ENCODE peak calls at places on chromosomes 3 and 15, in nine cellular contexts. One of them, this sample, is unnamed.

GRCh38 chr3:122679467-122680291 is 960 bp upstream of the PARP14 start:
- DNase-seq in GM10248: no peak
- DNase-seq in type B pancreatic cell: no peak
- DNase-seq in mesenteric fat pad: no peak
- DNase-seq in GM23248: peak
- DNase-seq in hippocampal formation: peak
- DNase-seq in aorta: no peak
- DNase-seq in MCF 10A: peak
- DNase-seq in fibroblast of gingiva: peak
- DNase-seq in this sample: peak

GRCh38 chr3:140432176-140432753 is 245.6 kb upstream of the TRIM42 start:
- DNase-seq in GM10248: no peak
- DNase-seq in type B pancreatic cell: no peak
- DNase-seq in mesenteric fat pad: no peak
- DNase-seq in GM23248: no peak
- DNase-seq in hippocampal formation: no peak
- DNase-seq in aorta: no peak
- DNase-seq in MCF 10A: no peak
- DNase-seq in fibroblast of gingiva: no peak
- DNase-seq in this sample: no peak

GRCh38 chr3:195822131-195822696 is 10.5 kb upstream of the MUC4 start:
- DNase-seq in GM10248: no peak
- DNase-seq in type B pancreatic cell: no peak
- DNase-seq in mesenteric fat pad: no peak
- DNase-seq in GM23248: no peak
- DNase-seq in hippocampal formation: no peak
- DNase-seq in aorta: no peak
- DNase-seq in MCF 10A: no peak
- DNase-seq in fibroblast of gingiva: no peak
- DNase-seq in this sample: no peak

GRCh38 chr3:7144696-7145308 is 283.9 kb downstream of the GRM7 start:
- DNase-seq in GM10248: peak
- DNase-seq in type B pancreatic cell: no peak
- DNase-seq in mesenteric fat pad: no peak
- DNase-seq in GM23248: peak
- DNase-seq in hippocampal formation: no peak
- DNase-seq in aorta: no peak
- DNase-seq in MCF 10A: peak
- DNase-seq in fibroblast of gingiva: no peak
- DNase-seq in this sample: no peak

GRCh38 chr3:186760141-186760813 is 23.1 kb upstream of the EIF4A2 start:
- DNase-seq in GM10248: no peak
- DNase-seq in type B pancreatic cell: no peak
- DNase-seq in mesenteric fat pad: no peak
- DNase-seq in GM23248: no peak
- DNase-seq in hippocampal formation: no peak
- DNase-seq in aorta: no peak
- DNase-seq in MCF 10A: peak
- DNase-seq in fibroblast of gingiva: no peak
- DNase-seq in this sample: no peak

GRCh38 chr3:133691410-133692107 is 29.8 kb upstream of the TOPBP1 start:
- DNase-seq in GM10248: no peak
- DNase-seq in type B pancreatic cell: no peak
- DNase-seq in mesenteric fat pad: no peak
- DNase-seq in GM23248: peak
- DNase-seq in hippocampal formation: no peak
- DNase-seq in aorta: no peak
- DNase-seq in MCF 10A: peak
- DNase-seq in fibroblast of gingiva: no peak
- DNase-seq in this sample: no peak

GRCh38 chr15:34603095-34603494 is 19.6 kb upstream of the GOLGA8B start:
- DNase-seq in GM10248: no peak
- DNase-seq in type B pancreatic cell: no peak
- DNase-seq in mesenteric fat pad: no peak
- DNase-seq in GM23248: no peak
- DNase-seq in hippocampal formation: no peak
- DNase-seq in aorta: no peak
- DNase-seq in MCF 10A: no peak
- DNase-seq in fibroblast of gingiva: no peak
- DNase-seq in this sample: no peak

GRCh38 chr15:67947254-67948039 is 106.7 kb upstream of the PIAS1 start:
- DNase-seq in GM10248: no peak
- DNase-seq in type B pancreatic cell: no peak
- DNase-seq in mesenteric fat pad: no peak
- DNase-seq in GM23248: no peak
- DNase-seq in hippocampal formation: no peak
- DNase-seq in aorta: no peak
- DNase-seq in MCF 10A: no peak
- DNase-seq in fibroblast of gingiva: no peak
- DNase-seq in this sample: no peak

GRCh38 chr15:101111570-101112262 is 140.1 kb downstream of the CHSY1 start:
- DNase-seq in GM10248: no peak
- DNase-seq in type B pancreatic cell: no peak
- DNase-seq in mesenteric fat pad: no peak
- DNase-seq in GM23248: no peak
- DNase-seq in hippocampal formation: no peak
- DNase-seq in aorta: peak
- DNase-seq in MCF 10A: no peak
- DNase-seq in fibroblast of gingiva: no peak
- DNase-seq in this sample: no peak

GRCh38 chr3:183006396-183007002 is 26.2 kb upstream of the DCUN1D1 start:
- DNase-seq in GM10248: no peak
- DNase-seq in type B pancreatic cell: no peak
- DNase-seq in mesenteric fat pad: no peak
- DNase-seq in GM23248: no peak
- DNase-seq in hippocampal formation: no peak
- DNase-seq in aorta: no peak
- DNase-seq in MCF 10A: no peak
- DNase-seq in fibroblast of gingiva: peak
- DNase-seq in this sample: no peak

GRCh38 chr15:69888406-69888805 is 209.3 kb downstream of the TLE3 start:
- DNase-seq in GM10248: no peak
- DNase-seq in type B pancreatic cell: no peak
- DNase-seq in mesenteric fat pad: no peak
- DNase-seq in GM23248: no peak
- DNase-seq in hippocampal formation: no peak
- DNase-seq in aorta: no peak
- DNase-seq in MCF 10A: no peak
- DNase-seq in fibroblast of gingiva: no peak
- DNase-seq in this sample: no peak

GRCh38 chr15:58506787-58507671 is 75.2 kb downstream of the LIPC start:
- DNase-seq in GM10248: no peak
- DNase-seq in type B pancreatic cell: no peak
- DNase-seq in mesenteric fat pad: no peak
- DNase-seq in GM23248: peak
- DNase-seq in hippocampal formation: no peak
- DNase-seq in aorta: no peak
- DNase-seq in MCF 10A: no peak
- DNase-seq in fibroblast of gingiva: no peak
- DNase-seq in this sample: no peak

GRCh38 chr15:60006203-60006782 is 2.2 kb downstream of the FOXB1 start:
- DNase-seq in GM10248: peak
- DNase-seq in type B pancreatic cell: no peak
- DNase-seq in mesenteric fat pad: no peak
- DNase-seq in GM23248: peak
- DNase-seq in hippocampal formation: no peak
- DNase-seq in aorta: no peak
- DNase-seq in MCF 10A: peak
- DNase-seq in fibroblast of gingiva: peak
- DNase-seq in this sample: peak

This sample was measured in mucosa of descending colon.